ENCODE peak calls at places on chromosomes 5 and 9, in seven cellular contexts. K is fibroblast of lung, D is NCI-H1417, B is aorta, E is H9, W is LHCN-M2, G is EL. N is an unnamed sample.

GRCh38 chr5:1213508-1214162 is 11.5 kb upstream of the SLC6A18 start:
- DNase-seq in K (no peak), D (no peak), B (peak), E (no peak), W (no peak), G (no peak), N (no peak)

GRCh38 chr5:80070338-80071056 is 35.3 kb downstream of the THBS4 start:
- DNase-seq in K (peak), D (no peak), B (no peak), E (no peak), W (no peak), G (peak), N (peak)

GRCh38 chr5:53253421-53253871 is 143.9 kb upstream of the MOCS2 start:
- DNase-seq in K (peak), D (no peak), B (no peak), E (no peak), W (peak), G (peak), N (no peak)

GRCh38 chr5:10987881-10988504 is 227.0 kb upstream of the DAP start:
- DNase-seq in K (peak), D (peak), B (peak), E (peak), W (peak), G (peak), N (peak)

GRCh38 chr5:88825782-88826110 is 57.2 kb downstream of the MEF2C start:
- DNase-seq in K (no peak), D (no peak), B (no peak), E (no peak), W (no peak), G (no peak), N (no peak)

GRCh38 chr5:144169904-144170275 is 569 bp downstream of the YIPF5 start:
- DNase-seq in K (no peak), D (no peak), B (no peak), E (no peak), W (no peak), G (no peak), N (no peak)

GRCh38 chr5:151892393-151892792 is 32.3 kb downstream of the GLRA1 start:
- DNase-seq in K (no peak), D (peak), B (no peak), E (no peak), W (no peak), G (no peak), N (no peak)

GRCh38 chr5:6118691-6119090 is 259.7 kb downstream of the MED10 start:
- DNase-seq in K (no peak), D (no peak), B (no peak), E (no peak), W (no peak), G (no peak), N (no peak)

GRCh38 chr9:111483862-111484563 is at the start of gene ECPAS:
- DNase-seq in K (peak), D (peak), B (peak), E (peak), W (peak), G (peak), N (peak)

GRCh38 chr9:124077915-124078572 is 66.5 kb downstream of the LHX2 start:
- DNase-seq in K (peak), D (no peak), B (no peak), E (no peak), W (peak), G (peak), N (no peak)

GRCh38 chr5:171419663-171420428 is 399 bp downstream of the FGF18 start:
- DNase-seq in K (peak), D (no peak), B (no peak), E (peak), W (no peak), G (peak), N (peak)

GRCh38 chr5:87754009-87754757 is 341.5 kb upstream of the CCNH start:
- DNase-seq in K (no peak), D (peak), B (no peak), E (no peak), W (no peak), G (no peak), N (no peak)

GRCh38 chr5:17248999-17249634 is 31.7 kb downstream of the BASP1 start:
- DNase-seq in K (peak), D (no peak), B (peak), E (no peak), W (peak), G (peak), N (no peak)

GRCh38 chr5:134992148-134992547 is 24.4 kb downstream of the CATSPER3 start:
- DNase-seq in K (no peak), D (no peak), B (no peak), E (no peak), W (no peak), G (no peak), N (no peak)

GRCh38 chr5:10493884-10494283 is 52.2 kb downstream of the ROPN1L start:
- DNase-seq in K (no peak), D (no peak), B (no peak), E (no peak), W (no peak), G (no peak), N (no peak)

GRCh38 chr9:38671748-38672147 is 48.2 kb downstream of the FAM240B start:
- DNase-seq in K (no peak), D (no peak), B (no peak), E (no peak), W (no peak), G (no peak), N (no peak)

GRCh38 chr5:124823336-124823849 is 77.0 kb upstream of the ZNF608 start:
- DNase-seq in K (no peak), D (no peak), B (no peak), E (no peak), W (no peak), G (no peak), N (no peak)

GRCh38 chr5:36198281-36198680 is 43.4 kb downstream of the NADK2 start:
- DNase-seq in K (peak), D (no peak), B (no peak), E (no peak), W (no peak), G (no peak), N (no peak)

GRCh38 chr5:7856855-7857254 is 5.9 kb upstream of the CFAP90 start:
- DNase-seq in K (peak), D (peak), B (no peak), E (peak), W (peak), G (peak), N (peak)

GRCh38 chr5:157431544-157432200 is 28.3 kb upstream of the NIPAL4 start:
- DNase-seq in K (peak), D (peak), B (no peak), E (no peak), W (peak), G (peak), N (peak)

GRCh38 chr9:98572054-98572627 is 136.6 kb downstream of the GABBR2 start:
- DNase-seq in K (no peak), D (no peak), B (no peak), E (no peak), W (no peak), G (no peak), N (no peak)

GRCh38 chr9:137064027-137064879 is 6.1 kb downstream of the SAPCD2 start:
- DNase-seq in K (no peak), D (peak), B (no peak), E (peak), W (no peak), G (peak), N (peak)

GRCh38 chr5:173395257-173395932 is 67.2 kb upstream of the STC2 start:
- DNase-seq in K (peak), D (no peak), B (no peak), E (peak), W (peak), G (peak), N (no peak)

GRCh38 chr5:157596449-157596848 is 20.9 kb upstream of the ADAM19 start:
- DNase-seq in K (peak), D (no peak), B (no peak), E (no peak), W (peak), G (no peak), N (peak)

GRCh38 chr5:180139731-180140626 is 68.4 kb upstream of the RNF130 start:
- DNase-seq in K (no peak), D (no peak), B (no peak), E (no peak), W (no peak), G (no peak), N (no peak)

GRCh38 chr5:127571314-127571713 is 53.9 kb downstream of the PRRC1 start:
- DNase-seq in K (no peak), D (no peak), B (no peak), E (no peak), W (no peak), G (no peak), N (peak)

GRCh38 chr5:67303356-67303755 is 106.8 kb upstream of the CD180 start:
- DNase-seq in K (peak), D (no peak), B (no peak), E (no peak), W (peak), G (peak), N (no peak)

GRCh38 chr5:38640012-38640395 is 83.6 kb upstream of the LIFR start:
- DNase-seq in K (peak), D (no peak), B (no peak), E (no peak), W (no peak), G (peak), N (no peak)

GRCh38 chr9:105475302-105475701 is 27.5 kb downstream of the FSD1L start:
- DNase-seq in K (peak), D (no peak), B (no peak), E (no peak), W (peak), G (peak), N (no peak)

GRCh38 chr9:108271236-108271635 is 584.5 kb downstream of the ACTL7B start:
- DNase-seq in K (no peak), D (peak), B (no peak), E (peak), W (no peak), G (no peak), N (no peak)

GRCh38 chr9:38368731-38369130 is 23.8 kb upstream of the ALDH1B1 start:
- DNase-seq in K (no peak), D (no peak), B (no peak), E (no peak), W (no peak), G (no peak), N (no peak)

GRCh38 chr5:132334812-132335211 is 34.7 kb upstream of the SLC22A5 start:
- DNase-seq in K (peak), D (peak), B (no peak), E (no peak), W (peak), G (no peak), N (no peak)

GRCh38 chr9:112140936-112141335 is 34.2 kb downstream of the SUSD1 start:
- DNase-seq in K (no peak), D (no peak), B (no peak), E (no peak), W (no peak), G (no peak), N (no peak)

N was measured in GM20000.